ENCODE peak calls at places on chromosomes 13 and 19, in six cellular contexts. One of them, this sample, is unnamed.

GRCh38 chr13:98570929-98571372 is 6.0 kb downstream of the STK24 start:
- DNase-seq in stimulated activated CD8-positive, alpha-beta memory T cell treated with anti-CD3 and anti-CD28 coated beads, Interleukin-2, amount 100 ng/mL, for 1 hour: no peak
- DNase-seq in posterior cingulate gyrus: no peak
- DNase-seq in ecto neural progenitor cell: no peak
- DNase-seq in EH: peak
- DNase-seq in activated T-cell treated with anti-CD3 and anti-CD28 coated beads, Interleukin-2, amount 50 U/mL, for 72 hours: peak
- DNase-seq in this sample: no peak

GRCh38 chr19:47541507-47541906 is 26.6 kb upstream of the NAPA start:
- DNase-seq in ecto neural progenitor cell: no peak
- DNase-seq in stimulated activated CD8-positive, alpha-beta memory T cell treated with anti-CD3 and anti-CD28 coated beads, Interleukin-2, amount 100 ng/mL, for 1 hour: no peak
- DNase-seq in activated T-cell treated with anti-CD3 and anti-CD28 coated beads, Interleukin-2, amount 50 U/mL, for 72 hours: peak
- DNase-seq in EH: no peak
- DNase-seq in posterior cingulate gyrus: no peak
- DNase-seq in this sample: peak

GRCh38 chr13:90769387-90769786 is 578.1 kb upstream of the MIR17HG start:
- DNase-seq in EH: no peak
- DNase-seq in posterior cingulate gyrus: no peak
- DNase-seq in stimulated activated CD8-positive, alpha-beta memory T cell treated with anti-CD3 and anti-CD28 coated beads, Interleukin-2, amount 100 ng/mL, for 1 hour: no peak
- DNase-seq in ecto neural progenitor cell: no peak
- DNase-seq in activated T-cell treated with anti-CD3 and anti-CD28 coated beads, Interleukin-2, amount 50 U/mL, for 72 hours: no peak
- DNase-seq in this sample: no peak

GRCh38 chr19:33649919-33650305 is 28.2 kb downstream of the CHST8 start:
- DNase-seq in stimulated activated CD8-positive, alpha-beta memory T cell treated with anti-CD3 and anti-CD28 coated beads, Interleukin-2, amount 100 ng/mL, for 1 hour: no peak
- DNase-seq in ecto neural progenitor cell: no peak
- DNase-seq in EH: no peak
- DNase-seq in posterior cingulate gyrus: no peak
- DNase-seq in activated T-cell treated with anti-CD3 and anti-CD28 coated beads, Interleukin-2, amount 50 U/mL, for 72 hours: no peak
- DNase-seq in this sample: no peak

GRCh38 chr13:88552966-88553365 is 881.8 kb downstream of the SLITRK5 start:
- DNase-seq in stimulated activated CD8-positive, alpha-beta memory T cell treated with anti-CD3 and anti-CD28 coated beads, Interleukin-2, amount 100 ng/mL, for 1 hour: no peak
- DNase-seq in ecto neural progenitor cell: no peak
- DNase-seq in posterior cingulate gyrus: no peak
- DNase-seq in EH: no peak
- DNase-seq in activated T-cell treated with anti-CD3 and anti-CD28 coated beads, Interleukin-2, amount 50 U/mL, for 72 hours: no peak
- DNase-seq in this sample: no peak

GRCh38 chr13:35309711-35310110 is 166.8 kb downstream of the MAB21L1 start:
- DNase-seq in stimulated activated CD8-positive, alpha-beta memory T cell treated with anti-CD3 and anti-CD28 coated beads, Interleukin-2, amount 100 ng/mL, for 1 hour: no peak
- DNase-seq in posterior cingulate gyrus: peak
- DNase-seq in ecto neural progenitor cell: no peak
- DNase-seq in EH: no peak
- DNase-seq in activated T-cell treated with anti-CD3 and anti-CD28 coated beads, Interleukin-2, amount 50 U/mL, for 72 hours: no peak
- DNase-seq in this sample: no peak

GRCh38 chr19:1269478-1270167 is 491 bp downstream of the CIRBP start:
- DNase-seq in posterior cingulate gyrus: peak
- DNase-seq in stimulated activated CD8-positive, alpha-beta memory T cell treated with anti-CD3 and anti-CD28 coated beads, Interleukin-2, amount 100 ng/mL, for 1 hour: no peak
- DNase-seq in EH: peak
- DNase-seq in ecto neural progenitor cell: peak
- DNase-seq in activated T-cell treated with anti-CD3 and anti-CD28 coated beads, Interleukin-2, amount 50 U/mL, for 72 hours: peak
- DNase-seq in this sample: peak

GRCh38 chr13:92994056-92994455 is 232.6 kb upstream of the GPC6 start:
- DNase-seq in EH: no peak
- DNase-seq in activated T-cell treated with anti-CD3 and anti-CD28 coated beads, Interleukin-2, amount 50 U/mL, for 72 hours: no peak
- DNase-seq in posterior cingulate gyrus: no peak
- DNase-seq in ecto neural progenitor cell: no peak
- DNase-seq in stimulated activated CD8-positive, alpha-beta memory T cell treated with anti-CD3 and anti-CD28 coated beads, Interleukin-2, amount 100 ng/mL, for 1 hour: no peak
- DNase-seq in this sample: no peak

GRCh38 chr13:45807520-45808099 is 43.9 kb downstream of the SIAH3 start:
- DNase-seq in EH: peak
- DNase-seq in posterior cingulate gyrus: peak
- DNase-seq in activated T-cell treated with anti-CD3 and anti-CD28 coated beads, Interleukin-2, amount 50 U/mL, for 72 hours: peak
- DNase-seq in stimulated activated CD8-positive, alpha-beta memory T cell treated with anti-CD3 and anti-CD28 coated beads, Interleukin-2, amount 100 ng/mL, for 1 hour: no peak
- DNase-seq in ecto neural progenitor cell: no peak
- DNase-seq in this sample: peak

GRCh38 chr19:11479470-11480080 is 1.3 kb downstream of the ELAVL3 start:
- DNase-seq in activated T-cell treated with anti-CD3 and anti-CD28 coated beads, Interleukin-2, amount 50 U/mL, for 72 hours: peak
- DNase-seq in posterior cingulate gyrus: peak
- DNase-seq in EH: no peak
- DNase-seq in ecto neural progenitor cell: peak
- DNase-seq in stimulated activated CD8-positive, alpha-beta memory T cell treated with anti-CD3 and anti-CD28 coated beads, Interleukin-2, amount 100 ng/mL, for 1 hour: no peak
- DNase-seq in this sample: no peak

GRCh38 chr19:49861541-49862410 is 5.6 kb downstream of the PNKP start:
- DNase-seq in posterior cingulate gyrus: no peak
- DNase-seq in ecto neural progenitor cell: no peak
- DNase-seq in activated T-cell treated with anti-CD3 and anti-CD28 coated beads, Interleukin-2, amount 50 U/mL, for 72 hours: no peak
- DNase-seq in stimulated activated CD8-positive, alpha-beta memory T cell treated with anti-CD3 and anti-CD28 coated beads, Interleukin-2, amount 100 ng/mL, for 1 hour: no peak
- DNase-seq in EH: no peak
- DNase-seq in this sample: no peak

GRCh38 chr19:10820173-10820572 is 15.8 kb downstream of the TMED1 start:
- DNase-seq in stimulated activated CD8-positive, alpha-beta memory T cell treated with anti-CD3 and anti-CD28 coated beads, Interleukin-2, amount 100 ng/mL, for 1 hour: no peak
- DNase-seq in activated T-cell treated with anti-CD3 and anti-CD28 coated beads, Interleukin-2, amount 50 U/mL, for 72 hours: no peak
- DNase-seq in posterior cingulate gyrus: no peak
- DNase-seq in ecto neural progenitor cell: no peak
- DNase-seq in EH: peak
- DNase-seq in this sample: no peak

GRCh38 chr19:48799358-48800300 is 11.2 kb downstream of the BCAT2 start:
- DNase-seq in posterior cingulate gyrus: no peak
- DNase-seq in EH: no peak
- DNase-seq in ecto neural progenitor cell: no peak
- DNase-seq in stimulated activated CD8-positive, alpha-beta memory T cell treated with anti-CD3 and anti-CD28 coated beads, Interleukin-2, amount 100 ng/mL, for 1 hour: no peak
- DNase-seq in activated T-cell treated with anti-CD3 and anti-CD28 coated beads, Interleukin-2, amount 50 U/mL, for 72 hours: no peak
- DNase-seq in this sample: no peak

GRCh38 chr13:112679932-112680677 is 9.7 kb upstream of the ATP11A start:
- DNase-seq in ecto neural progenitor cell: peak
- DNase-seq in activated T-cell treated with anti-CD3 and anti-CD28 coated beads, Interleukin-2, amount 50 U/mL, for 72 hours: no peak
- DNase-seq in stimulated activated CD8-positive, alpha-beta memory T cell treated with anti-CD3 and anti-CD28 coated beads, Interleukin-2, amount 100 ng/mL, for 1 hour: no peak
- DNase-seq in posterior cingulate gyrus: no peak
- DNase-seq in EH: no peak
- DNase-seq in this sample: no peak

GRCh38 chr19:7831452-7831851 is 1.4 kb downstream of the EVI5L start:
- DNase-seq in stimulated activated CD8-positive, alpha-beta memory T cell treated with anti-CD3 and anti-CD28 coated beads, Interleukin-2, amount 100 ng/mL, for 1 hour: no peak
- DNase-seq in ecto neural progenitor cell: peak
- DNase-seq in activated T-cell treated with anti-CD3 and anti-CD28 coated beads, Interleukin-2, amount 50 U/mL, for 72 hours: no peak
- DNase-seq in posterior cingulate gyrus: peak
- DNase-seq in EH: peak
- DNase-seq in this sample: no peak

GRCh38 chr19:46660601-46661019 is 372 bp downstream of the DACT3 start:
- DNase-seq in EH: no peak
- DNase-seq in activated T-cell treated with anti-CD3 and anti-CD28 coated beads, Interleukin-2, amount 50 U/mL, for 72 hours: no peak
- DNase-seq in stimulated activated CD8-positive, alpha-beta memory T cell treated with anti-CD3 and anti-CD28 coated beads, Interleukin-2, amount 100 ng/mL, for 1 hour: no peak
- DNase-seq in posterior cingulate gyrus: no peak
- DNase-seq in ecto neural progenitor cell: no peak
- DNase-seq in this sample: no peak

GRCh38 chr13:101449971-101450748 is 2.3 kb upstream of the ITGBL1 start:
- DNase-seq in activated T-cell treated with anti-CD3 and anti-CD28 coated beads, Interleukin-2, amount 50 U/mL, for 72 hours: no peak
- DNase-seq in posterior cingulate gyrus: no peak
- DNase-seq in EH: peak
- DNase-seq in ecto neural progenitor cell: no peak
- DNase-seq in stimulated activated CD8-positive, alpha-beta memory T cell treated with anti-CD3 and anti-CD28 coated beads, Interleukin-2, amount 100 ng/mL, for 1 hour: no peak
- DNase-seq in this sample: no peak

GRCh38 chr19:14113762-14114414 is 3.7 kb downstream of the PRKACA start:
- DNase-seq in posterior cingulate gyrus: no peak
- DNase-seq in EH: no peak
- DNase-seq in stimulated activated CD8-positive, alpha-beta memory T cell treated with anti-CD3 and anti-CD28 coated beads, Interleukin-2, amount 100 ng/mL, for 1 hour: peak
- DNase-seq in ecto neural progenitor cell: no peak
- DNase-seq in activated T-cell treated with anti-CD3 and anti-CD28 coated beads, Interleukin-2, amount 50 U/mL, for 72 hours: peak
- DNase-seq in this sample: peak

GRCh38 chr13:100875392-100876043 is 200.9 kb upstream of the TMTC4 start:
- DNase-seq in stimulated activated CD8-positive, alpha-beta memory T cell treated with anti-CD3 and anti-CD28 coated beads, Interleukin-2, amount 100 ng/mL, for 1 hour: no peak
- DNase-seq in posterior cingulate gyrus: no peak
- DNase-seq in ecto neural progenitor cell: no peak
- DNase-seq in activated T-cell treated with anti-CD3 and anti-CD28 coated beads, Interleukin-2, amount 50 U/mL, for 72 hours: peak
- DNase-seq in EH: peak
- DNase-seq in this sample: peak

GRCh38 chr13:49253997-49254396 is 6.3 kb downstream of the CDADC1 start:
- DNase-seq in EH: no peak
- DNase-seq in ecto neural progenitor cell: no peak
- DNase-seq in activated T-cell treated with anti-CD3 and anti-CD28 coated beads, Interleukin-2, amount 50 U/mL, for 72 hours: no peak
- DNase-seq in stimulated activated CD8-positive, alpha-beta memory T cell treated with anti-CD3 and anti-CD28 coated beads, Interleukin-2, amount 100 ng/mL, for 1 hour: no peak
- DNase-seq in posterior cingulate gyrus: no peak
- DNase-seq in this sample: no peak

GRCh38 chr13:49113526-49114286 is 106.4 kb upstream of the MLNR start:
- DNase-seq in ecto neural progenitor cell: no peak
- DNase-seq in posterior cingulate gyrus: no peak
- DNase-seq in EH: peak
- DNase-seq in activated T-cell treated with anti-CD3 and anti-CD28 coated beads, Interleukin-2, amount 50 U/mL, for 72 hours: no peak
- DNase-seq in stimulated activated CD8-positive, alpha-beta memory T cell treated with anti-CD3 and anti-CD28 coated beads, Interleukin-2, amount 100 ng/mL, for 1 hour: no peak
- DNase-seq in this sample: no peak

GRCh38 chr19:4710281-4710600 is 13.4 kb downstream of the DPP9 start:
- DNase-seq in stimulated activated CD8-positive, alpha-beta memory T cell treated with anti-CD3 and anti-CD28 coated beads, Interleukin-2, amount 100 ng/mL, for 1 hour: no peak
- DNase-seq in EH: no peak
- DNase-seq in activated T-cell treated with anti-CD3 and anti-CD28 coated beads, Interleukin-2, amount 50 U/mL, for 72 hours: no peak
- DNase-seq in posterior cingulate gyrus: no peak
- DNase-seq in ecto neural progenitor cell: no peak
- DNase-seq in this sample: no peak

GRCh38 chr13:77786888-77787287 is 89.4 kb downstream of the SLAIN1 start:
- DNase-seq in activated T-cell treated with anti-CD3 and anti-CD28 coated beads, Interleukin-2, amount 50 U/mL, for 72 hours: no peak
- DNase-seq in EH: no peak
- DNase-seq in ecto neural progenitor cell: no peak
- DNase-seq in stimulated activated CD8-positive, alpha-beta memory T cell treated with anti-CD3 and anti-CD28 coated beads, Interleukin-2, amount 100 ng/mL, for 1 hour: no peak
- DNase-seq in posterior cingulate gyrus: no peak
- DNase-seq in this sample: no peak

GRCh38 chr13:110616103-110617101 is 1.1 kb downstream of the NAXD start:
- DNase-seq in activated T-cell treated with anti-CD3 and anti-CD28 coated beads, Interleukin-2, amount 50 U/mL, for 72 hours: peak
- DNase-seq in stimulated activated CD8-positive, alpha-beta memory T cell treated with anti-CD3 and anti-CD28 coated beads, Interleukin-2, amount 100 ng/mL, for 1 hour: no peak
- DNase-seq in ecto neural progenitor cell: peak
- DNase-seq in posterior cingulate gyrus: no peak
- DNase-seq in EH: peak
- DNase-seq in this sample: peak

GRCh38 chr13:99471231-99472202 is 29.8 kb upstream of the TM9SF2 start:
- DNase-seq in stimulated activated CD8-positive, alpha-beta memory T cell treated with anti-CD3 and anti-CD28 coated beads, Interleukin-2, amount 100 ng/mL, for 1 hour: no peak
- DNase-seq in ecto neural progenitor cell: no peak
- DNase-seq in activated T-cell treated with anti-CD3 and anti-CD28 coated beads, Interleukin-2, amount 50 U/mL, for 72 hours: no peak
- DNase-seq in EH: peak
- DNase-seq in posterior cingulate gyrus: no peak
- DNase-seq in this sample: no peak

GRCh38 chr13:101309014-101309619 is 107.2 kb downstream of the NALCN start:
- DNase-seq in activated T-cell treated with anti-CD3 and anti-CD28 coated beads, Interleukin-2, amount 50 U/mL, for 72 hours: no peak
- DNase-seq in EH: peak
- DNase-seq in stimulated activated CD8-positive, alpha-beta memory T cell treated with anti-CD3 and anti-CD28 coated beads, Interleukin-2, amount 100 ng/mL, for 1 hour: no peak
- DNase-seq in ecto neural progenitor cell: no peak
- DNase-seq in posterior cingulate gyrus: no peak
- DNase-seq in this sample: no peak

GRCh38 chr13:73754727-73755292 is 379.4 kb downstream of the KLF12 start:
- DNase-seq in stimulated activated CD8-positive, alpha-beta memory T cell treated with anti-CD3 and anti-CD28 coated beads, Interleukin-2, amount 100 ng/mL, for 1 hour: no peak
- DNase-seq in activated T-cell treated with anti-CD3 and anti-CD28 coated beads, Interleukin-2, amount 50 U/mL, for 72 hours: peak
- DNase-seq in ecto neural progenitor cell: no peak
- DNase-seq in EH: peak
- DNase-seq in posterior cingulate gyrus: no peak
- DNase-seq in this sample: peak

This sample was measured in stimulated activated naive CD8-positive, alpha-beta T cell treated with anti-CD3 and anti-CD28 coated beads, Interleukin-15, amount 100 ng/mL, for 72 hours.